ENCODE peak calls at places on chromosomes 2 and 18, in six cellular contexts. F is coronary artery, O is tibial nerve, H is fibroblast of villous mesenchyme, D is brain microvascular endothelial cell, U is breast epithelium. Z is an unnamed sample.

GRCh38 chr18:57762686-57763085 is 40.4 kb downstream of the ATP8B1 start:
- DNase-seq in F (no peak), O (no peak), H (no peak), D (no peak), U (no peak), Z (no peak)

GRCh38 chr18:61892683-61893303 is at the start of gene RNF152:
- DNase-seq in F (no peak), O (no peak), H (peak), D (no peak), U (peak), Z (peak)

GRCh38 chr2:240930096-240930630 is 24.0 kb downstream of the CROCC2 start:
- DNase-seq in F (peak), O (no peak), H (no peak), D (no peak), U (peak), Z (no peak)

GRCh38 chr2:232525796-232526195 is at the start of gene CHRND:
- DNase-seq in F (no peak), O (no peak), H (no peak), D (no peak), U (no peak), Z (peak)

GRCh38 chr2:44429034-44429433 is 67.3 kb downstream of the CAMKMT start:
- DNase-seq in F (no peak), O (no peak), H (no peak), D (peak), U (no peak), Z (peak)

GRCh38 chr18:41324934-41325333 is 630.1 kb upstream of the PIK3C3 start:
- DNase-seq in F (no peak), O (no peak), H (peak), D (no peak), U (no peak), Z (peak)

GRCh38 chr2:74834806-74835755 is 1.2 kb downstream of the HK2 start:
- DNase-seq in F (no peak), O (no peak), H (peak), D (no peak), U (no peak), Z (peak)

GRCh38 chr2:110659248-110659647 is 18.6 kb downstream of the BUB1 start:
- DNase-seq in F (no peak), O (no peak), H (no peak), D (peak), U (no peak), Z (no peak)

GRCh38 chr2:159065313-159065712 is 96.9 kb downstream of the TANC1 start:
- DNase-seq in F (no peak), O (no peak), H (no peak), D (no peak), U (no peak), Z (no peak)

GRCh38 chr2:57943271-57943670 is 103.3 kb upstream of the VRK2 start:
- DNase-seq in F (no peak), O (no peak), H (peak), D (peak), U (no peak), Z (peak)

GRCh38 chr2:172253190-172254052 is 150.7 kb upstream of the DLX2 start:
- DNase-seq in F (peak), O (no peak), H (peak), D (peak), U (no peak), Z (peak)

GRCh38 chr18:22467760-22468553 is 50.2 kb upstream of the CTAGE1 start:
- DNase-seq in F (no peak), O (no peak), H (peak), D (peak), U (no peak), Z (peak)

GRCh38 chr2:62116983-62117382 is 78.9 kb upstream of the B3GNT2 start:
- DNase-seq in F (no peak), O (no peak), H (no peak), D (no peak), U (no peak), Z (no peak)

GRCh38 chr2:72778410-72778809 is 47.4 kb downstream of the EXOC6B start:
- DNase-seq in F (no peak), O (no peak), H (peak), D (no peak), U (no peak), Z (peak)

GRCh38 chr2:158056875-158057274 is 44.8 kb upstream of the UPP2 start:
- DNase-seq in F (no peak), O (no peak), H (no peak), D (no peak), U (no peak), Z (no peak)

GRCh38 chr2:230666885-230667712 is 45.5 kb upstream of the CAB39 start:
- DNase-seq in F (no peak), O (no peak), H (peak), D (peak), U (no peak), Z (peak)

GRCh38 chr18:7224198-7224597 is 6.7 kb upstream of the LRRC30 start:
- DNase-seq in F (no peak), O (no peak), H (no peak), D (no peak), U (no peak), Z (no peak)

GRCh38 chr2:55045685-55046221 is 4.5 kb downstream of the RTN4 start:
- DNase-seq in F (no peak), O (no peak), H (no peak), D (no peak), U (no peak), Z (no peak)

GRCh38 chr2:234116050-234116449 is 65.5 kb downstream of the SPP2 start:
- DNase-seq in F (no peak), O (no peak), H (no peak), D (no peak), U (no peak), Z (no peak)

GRCh38 chr18:13568443-13569392 is 157.6 kb downstream of the FAM210A start:
- DNase-seq in F (peak), O (no peak), H (no peak), D (no peak), U (no peak), Z (no peak)

GRCh38 chr2:63614448-63614968 is 25.7 kb downstream of the MDH1 start:
- DNase-seq in F (no peak), O (no peak), H (peak), D (no peak), U (no peak), Z (peak)

GRCh38 chr2:210667726-210668125 is 111.3 kb downstream of the CPS1 start:
- DNase-seq in F (no peak), O (no peak), H (no peak), D (no peak), U (no peak), Z (no peak)

GRCh38 chr2:27888790-27889189 is 1.4 kb downstream of the RBKS start:
- DNase-seq in F (no peak), O (no peak), H (peak), D (no peak), U (no peak), Z (peak)

GRCh38 chr18:74342416-74343043 is 26.9 kb downstream of the C18orf63 start:
- DNase-seq in F (no peak), O (no peak), H (peak), D (peak), U (no peak), Z (peak)

GRCh38 chr2:72140621-72140960 is 7.1 kb downstream of the CYP26B1 start:
- DNase-seq in F (peak), O (peak), H (no peak), D (no peak), U (no peak), Z (no peak)

GRCh38 chr18:32550958-32551357 is 80.3 kb upstream of the GAREM1 start:
- DNase-seq in F (no peak), O (no peak), H (no peak), D (peak), U (no peak), Z (no peak)

GRCh38 chr2:233463586-233463985 is 103.0 kb downstream of the USP40 start:
- DNase-seq in F (no peak), O (peak), H (no peak), D (no peak), U (no peak), Z (no peak)

GRCh38 chr18:68660355-68661183 is 54.3 kb downstream of the TMX3 start:
- DNase-seq in F (no peak), O (no peak), H (peak), D (peak), U (no peak), Z (peak)

GRCh38 chr2:40034198-40034597 is 255.1 kb upstream of the THUMPD2 start:
- DNase-seq in F (no peak), O (no peak), H (peak), D (peak), U (no peak), Z (peak)

GRCh38 chr18:41753826-41754225 is 201.2 kb upstream of the PIK3C3 start:
- DNase-seq in F (no peak), O (no peak), H (no peak), D (no peak), U (no peak), Z (no peak)

GRCh38 chr2:8219631-8220393 is 462.0 kb upstream of the ID2 start:
- DNase-seq in F (peak), O (no peak), H (no peak), D (no peak), U (no peak), Z (no peak)

GRCh38 chr18:74353169-74353775 is 37.6 kb downstream of the C18orf63 start:
- DNase-seq in F (no peak), O (peak), H (peak), D (peak), U (no peak), Z (peak)

GRCh38 chr2:233643128-233643527 is 6.9 kb downstream of the UGT1A10 start:
- DNase-seq in F (no peak), O (no peak), H (peak), D (no peak), U (no peak), Z (peak)

GRCh38 chr2:190119948-190120347 is 57.4 kb upstream of the MSTN start:
- DNase-seq in F (no peak), O (no peak), H (no peak), D (no peak), U (no peak), Z (peak)
- H3K4me3 ChIP-seq in F (peak), O (no peak), H (no peak), D (no peak), U (peak), Z (no peak)

GRCh38 chr2:9570182-9571060 is 14.8 kb upstream of the ADAM17 start:
- DNase-seq in F (no peak), O (no peak), H (no peak), D (no peak), U (no peak), Z (peak)
- TF ChIP-seq CTCF in F (no peak), O (no peak), H (peak), D (peak), U (no peak), Z (peak)

GRCh38 chr2:85699325-85699724 is 5.2 kb downstream of the GNLY start:
- DNase-seq in F (no peak), O (no peak), H (no peak), D (no peak), U (no peak), Z (no peak)
- H3K4me3 ChIP-seq in F (no peak), O (no peak), H (no peak), D (no peak), U (no peak), Z (no peak)

GRCh38 chr18:52408800-52409302 is 68.9 kb downstream of the DCC start:
- DNase-seq in F (no peak), O (no peak), H (no peak), D (no peak), U (no peak), Z (no peak)

DNA sequence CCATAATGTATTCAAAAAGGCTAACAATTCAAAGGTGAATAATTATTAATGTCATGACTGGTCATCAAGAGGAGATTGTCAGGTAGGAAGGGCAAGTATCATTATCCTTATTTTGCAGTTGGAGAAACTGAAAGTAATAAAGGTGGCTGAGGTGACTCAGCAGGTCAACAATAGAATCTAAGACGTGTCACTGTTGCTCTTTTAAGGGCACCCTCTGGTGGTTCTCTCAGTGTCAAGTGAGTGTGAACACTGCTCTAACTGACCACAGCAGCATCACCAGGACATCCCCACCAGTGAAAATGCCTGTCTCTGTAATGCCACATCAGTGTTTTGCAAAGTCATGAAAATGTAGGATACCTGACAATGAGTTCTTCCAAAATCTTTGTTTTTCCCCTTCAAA is 69.7 kb downstream of the DCC start:
- DNase-seq in F (no peak), O (no peak), H (no peak), D (no peak), U (no peak), Z (no peak)
- TF ChIP-seq CTCF in F (no peak), O (no peak), H (no peak), D (no peak), U (no peak), Z (no peak)

GRCh38 chr2:130288467-130289403 is 54.0 kb upstream of the IMP4 start:
- DNase-seq in F (no peak), O (no peak), H (no peak), D (no peak), U (no peak), Z (no peak)
- H3K4me3 ChIP-seq in F (no peak), O (no peak), H (no peak), D (no peak), U (no peak), Z (no peak)

GRCh38 chr2:239361311-239361642 is 39.5 kb downstream of the HDAC4 start:
- DNase-seq in F (no peak), O (no peak), H (peak), D (no peak), U (no peak), Z (peak)
- TF ChIP-seq CTCF in F (no peak), O (no peak), H (peak), D (peak), U (no peak), Z (peak)

DNA sequence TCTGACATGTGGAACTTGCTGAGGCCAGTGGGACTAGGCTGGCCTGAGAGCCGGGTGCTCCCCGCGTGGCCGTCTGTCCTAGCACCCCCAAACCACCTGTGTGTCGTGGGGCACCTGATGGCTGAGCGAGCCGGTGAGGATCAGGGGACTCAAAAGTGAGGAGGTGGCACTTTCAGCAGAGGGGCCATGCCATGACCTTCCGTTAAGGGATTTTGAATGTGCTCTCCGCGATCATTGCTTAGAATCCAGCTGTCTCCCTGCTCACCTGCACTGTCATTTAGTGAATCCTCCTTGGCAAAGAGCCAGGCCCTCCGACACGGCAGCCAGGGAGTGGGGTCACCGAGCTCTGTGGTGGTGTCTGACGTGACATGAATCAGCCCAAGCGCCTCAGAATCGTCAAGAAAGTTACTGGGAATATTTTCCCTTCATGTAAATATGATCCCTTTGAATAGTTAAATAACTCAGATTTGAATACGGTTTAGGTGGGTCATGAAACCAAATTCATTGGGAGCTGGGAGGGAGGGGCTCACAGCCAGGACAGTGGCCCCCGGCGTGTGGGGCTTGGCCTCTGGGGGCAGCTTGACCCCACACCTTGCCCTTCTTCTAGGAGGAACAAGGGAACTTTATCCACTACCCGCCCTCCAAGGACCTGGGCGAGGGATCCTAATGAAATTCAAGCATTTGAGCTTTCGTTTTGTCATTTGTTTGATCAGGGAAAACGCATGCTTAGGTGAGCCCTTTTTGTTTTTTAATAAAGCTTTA is 9.5 kb downstream of the NFATC1 start:
- DNase-seq in F (no peak), O (no peak), H (no peak), D (no peak), U (no peak), Z (no peak)
- H3K4me3 ChIP-seq in F (no peak), O (no peak), H (no peak), D (no peak), U (no peak), Z (no peak)

GRCh38 chr2:126971162-126971480 is 72.4 kb downstream of the TEX51 start:
- DNase-seq in F (no peak), O (no peak), H (no peak), D (no peak), U (no peak), Z (no peak)
- TF ChIP-seq CTCF in F (no peak), O (no peak), H (no peak), D (no peak), U (no peak), Z (no peak)

DNA sequence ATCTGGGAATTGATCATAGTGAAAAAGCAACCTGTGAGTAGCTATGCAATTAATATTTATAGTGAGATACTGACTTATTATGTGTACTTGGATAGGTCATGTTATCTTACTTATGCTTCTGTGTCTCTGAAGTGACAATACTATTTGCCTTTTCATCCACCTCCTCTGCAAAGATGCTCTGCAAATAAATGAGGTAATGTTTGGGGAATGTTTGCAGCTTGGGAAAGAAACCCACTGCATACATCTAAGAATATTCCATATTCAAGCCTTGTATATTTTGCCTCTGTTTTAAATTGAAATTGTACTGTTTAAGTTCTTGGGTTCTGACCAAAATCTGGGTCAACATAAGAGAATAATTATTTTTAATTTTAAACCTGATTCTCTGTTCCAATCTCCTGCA is 217.4 kb upstream of the DTNA start:
- DNase-seq in F (no peak), O (no peak), H (no peak), D (no peak), U (no peak), Z (peak)
- H3K4me3 ChIP-seq in F (peak), O (no peak), H (no peak), D (peak), U (peak), Z (no peak)

GRCh38 chr2:201704536-201704935 is 6.1 kb upstream of the MPP4 start:
- DNase-seq in F (no peak), O (no peak), H (no peak), D (no peak), U (no peak), Z (peak)

GRCh38 chr2:201707142-201707541 is 8.7 kb upstream of the MPP4 start:
- DNase-seq in F (no peak), O (no peak), H (no peak), D (no peak), U (no peak), Z (no peak)

GRCh38 chr2:201709747-201710146 is 11.3 kb upstream of the MPP4 start:
- DNase-seq in F (no peak), O (no peak), H (no peak), D (no peak), U (no peak), Z (no peak)

GRCh38 chr2:201709049-201709448 is 10.6 kb upstream of the MPP4 start:
- DNase-seq in F (no peak), O (no peak), H (no peak), D (no peak), U (no peak), Z (no peak)

DNA sequence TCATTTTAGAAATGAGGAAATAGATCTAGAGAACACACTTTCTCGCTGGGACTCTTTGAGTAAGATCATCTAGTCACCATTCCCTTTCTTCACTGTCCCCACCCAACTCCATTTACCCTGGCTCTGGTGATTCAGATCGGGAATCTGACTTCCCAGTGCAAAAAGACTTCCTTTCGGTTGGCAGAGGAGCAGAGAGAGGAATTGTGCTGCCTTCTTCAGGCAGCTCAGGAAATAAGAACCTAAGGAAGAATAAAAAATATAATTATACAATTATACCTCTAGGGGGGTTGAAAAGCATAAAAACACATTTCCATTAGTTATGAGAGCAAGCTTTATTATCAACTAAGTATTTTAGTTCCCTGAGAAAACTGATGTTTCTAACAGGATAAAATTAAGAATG is 9.3 kb upstream of the MPP4 start:
- DNase-seq in F (no peak), O (no peak), H (peak), D (peak), U (no peak), Z (peak)
- TF ChIP-seq CTCF in F (no peak), O (no peak), H (no peak), D (peak), U (no peak), Z (peak)

Z was measured in cardiac fibroblast.